ENCODE peak calls at places on chromosome X, in six cellular contexts. Q is GM23248, J is neural progenitor cell, R is mesenchymal stem cell, P is IMR-90, W is K562. H is an unnamed sample.

GRCh38 chrX:26309262-26309661 is 93.3 kb downstream of the MAGEB5 start:
- DNase-seq in J (no peak), W (no peak), R (no peak), P (no peak), Q (no peak), H (no peak)

GRCh38 chrX:31060013-31060412 is 11.8 kb downstream of the FTHL17 start:
- DNase-seq in W (no peak), J (no peak), P (no peak), Q (no peak), R (no peak), H (no peak)

GRCh38 chrX:22196151-22196550 is 76.6 kb upstream of the CBLL2 start:
- DNase-seq in R (no peak), J (no peak), W (no peak), P (no peak), Q (peak; percentile 61), H (no peak)

GRCh38 chrX:118156953-118157608 is 40.5 kb upstream of the KLHL13 start:
- DNase-seq in W (no peak), J (no peak), P (no peak), Q (no peak), R (no peak), H (no peak)

GRCh38 chrX:85493821-85494220 is 114.4 kb upstream of the POF1B start:
- DNase-seq in Q (no peak), W (no peak), J (no peak), P (no peak), R (no peak), H (no peak)

GRCh38 chrX:41127476-41128192 is 42.4 kb downstream of the USP9X start:
- DNase-seq in Q (no peak), J (no peak), W (no peak), P (no peak), R (no peak), H (no peak)

GRCh38 chrX:123713434-123713833 is 19.4 kb downstream of the THOC2 start:
- DNase-seq in W (no peak), R (peak; percentile 1), Q (no peak), J (no peak), P (no peak), H (no peak)

GRCh38 chrX:105150557-105150956 is 69.9 kb downstream of the TEX13A start:
- DNase-seq in J (no peak), W (no peak), P (no peak), Q (no peak), R (peak; percentile 85), H (no peak)

GRCh38 chrX:22699591-22700091 is 300.1 kb upstream of the DDX53 start:
- DNase-seq in J (no peak), P (peak; percentile 90), R (peak; percentile 59), W (no peak), Q (peak; percentile 87), H (no peak)

GRCh38 chrX:20506739-20507138 is 240.0 kb upstream of the RPS6KA3 start:
- DNase-seq in P (peak; percentile 14), Q (peak; percentile 47), J (no peak), W (no peak), R (no peak), H (no peak)

GRCh38 chrX:81338924-81339323 is 137.0 kb downstream of the SH3BGRL start:
- DNase-seq in J (no peak), P (no peak), Q (no peak), W (no peak), R (no peak), H (no peak)

GRCh38 chrX:108270280-108270679 is 167.9 kb downstream of the COL4A6 start:
- DNase-seq in J (no peak), W (no peak), Q (no peak), P (no peak), R (peak; percentile 7), H (no peak)

GRCh38 chrX:19889582-19890342 is 2.4 kb upstream of the SH3KBP1 start:
- DNase-seq in J (peak; percentile 15), Q (peak; percentile 70), W (peak; percentile 47), P (peak; percentile 83), R (peak; percentile 73), H (peak; percentile 58)

GRCh38 chrX:46710927-46711623 is 47.8 kb downstream of the SLC9A7 start:
- DNase-seq in R (no peak), Q (no peak), J (peak; percentile 17), P (no peak), W (no peak), H (no peak)

GRCh38 chrX:54166915-54167314 is 16.1 kb downstream of the FAM120C start:
- DNase-seq in W (no peak), P (no peak), Q (no peak), R (peak; percentile 0), J (no peak), H (no peak)

GRCh38 chrX:46327229-46328081 is 217.8 kb downstream of the ZNF674 start:
- DNase-seq in J (peak; percentile 87), Q (peak; percentile 55), P (no peak), W (no peak), R (peak; percentile 1), H (peak; percentile 95)

GRCh38 chrX:149610511-149610910 is 15.4 kb upstream of the HSFX2 start:
- DNase-seq in J (no peak), W (no peak), R (no peak), P (no peak), Q (no peak), H (peak; percentile 58)

GRCh38 chrX:87409113-87409841 is 108.3 kb upstream of the KLHL4 start:
- DNase-seq in P (peak; percentile 24), R (peak; percentile 85), Q (peak; percentile 3), J (no peak), W (peak; percentile 48), H (no peak)

GRCh38 chrX:114841051-114841450 is 176.4 kb downstream of the IL13RA2 start:
- DNase-seq in R (peak; percentile 0), P (peak; percentile 0), W (no peak), J (no peak), Q (peak; percentile 76), H (no peak)

GRCh38 chrX:130079824-130080406 is 30.4 kb downstream of the ELF4 start:
- DNase-seq in Q (peak; percentile 81), P (peak; percentile 75), W (peak; percentile 62), J (peak; percentile 76), R (peak; percentile 70), H (peak; percentile 78)

GRCh38 chrX:139298437-139298836 is 232.1 kb upstream of the F9 start:
- DNase-seq in Q (no peak), P (no peak), J (no peak), R (no peak), W (no peak), H (no peak)

GRCh38 chrX:135520553-135521404 is at the start of gene INTS6L:
- DNase-seq in Q (peak; percentile 87), J (peak; percentile 91), P (peak; percentile 88), W (peak; percentile 84), R (peak; percentile 94), H (peak; percentile 92)

GRCh38 chrX:5733483-5733882 is 495.2 kb downstream of the NLGN4X start:
- DNase-seq in W (no peak), P (no peak), Q (no peak), J (no peak), R (no peak), H (no peak)

GRCh38 chrX:70444326-70445196 is at the start of gene DLG3:
- DNase-seq in W (peak; percentile 57), Q (peak; percentile 60), P (peak; percentile 51), J (peak; percentile 81), R (peak; percentile 26), H (peak; percentile 86)

GRCh38 chrX:77514177-77514576 is 67.0 kb downstream of the FGF16 start:
- DNase-seq in P (no peak), J (no peak), W (no peak), R (no peak), Q (no peak), H (no peak)

GRCh38 chrX:1355800-1356148 is 19.2 kb downstream of the IL3RA start:
- DNase-seq in R (no peak), J (no peak), W (no peak), Q (no peak), P (no peak), H (peak; percentile 59)

GRCh38 chrX:108123591-108124366 is 32.2 kb downstream of the ATG4A start:
- DNase-seq in R (no peak), J (no peak), P (no peak), W (no peak), Q (no peak), H (no peak)

GRCh38 chrX:55908685-55909212 is 191.2 kb downstream of the RRAGB start:
- DNase-seq in J (peak; percentile 43), Q (peak; percentile 35), P (no peak), W (peak; percentile 3), R (peak; percentile 4), H (peak; percentile 69)

GRCh38 chrX:126557151-126557550 is 4.5 kb upstream of the DCAF12L1 start:
- DNase-seq in W (no peak), P (no peak), J (no peak), R (no peak), Q (no peak), H (no peak)
- H3K9ac ChIP-seq in W (no peak overlapping the region), P (no peak overlapping the region), J (no peak overlapping the region), R (no peak overlapping the region), Q (no peak overlapping the region), H (no peak overlapping the region)

DNA sequence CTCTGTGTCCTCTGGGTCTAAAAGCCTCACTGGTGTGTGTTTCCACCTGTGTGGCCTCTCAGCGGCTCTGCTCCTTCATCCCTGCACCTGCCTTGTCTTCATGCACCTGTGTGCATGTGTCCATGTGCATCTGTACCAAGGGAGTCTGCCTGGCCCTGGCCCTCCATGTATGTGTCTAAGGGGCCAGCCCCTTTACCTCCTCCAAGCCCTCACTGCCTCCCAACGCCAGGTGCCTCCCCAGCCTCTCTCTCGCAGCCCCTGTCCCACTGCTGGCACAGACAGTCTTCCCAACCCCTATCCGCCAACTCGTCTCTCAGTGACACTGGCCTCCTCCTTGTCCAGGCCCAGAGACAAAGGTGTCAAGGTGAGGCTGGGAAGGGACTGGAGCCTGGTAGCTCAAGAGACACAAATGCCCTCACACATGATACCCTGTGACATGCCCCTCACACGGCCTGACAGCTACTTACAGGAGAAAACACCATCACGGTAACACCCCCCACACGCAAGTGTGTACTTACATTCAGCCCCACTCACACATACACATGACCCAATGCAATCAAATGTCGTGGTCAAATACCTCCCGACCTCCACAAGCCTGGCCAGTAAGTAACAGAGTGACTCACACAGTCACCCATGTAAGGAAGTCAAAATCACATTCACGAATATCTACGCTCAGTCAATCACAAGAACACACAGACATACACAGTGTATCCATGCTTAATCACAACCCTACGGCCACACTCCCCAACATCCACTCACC is 11.4 kb downstream of the L1CAM start:
- DNase-seq in W (no peak), R (no peak), P (no peak), Q (no peak), J (no peak), H (no peak)
- H3K27ac ChIP-seq in W (no peak overlapping the region), R (no peak overlapping the region), P (no peak overlapping the region), Q (no peak overlapping the region), J (no peak overlapping the region), H (no peak overlapping the region)

GRCh38 chrX:17656035-17656418 is 81.3 kb upstream of the SCML1 start:
- DNase-seq in R (no peak), P (no peak), J (peak; percentile 36), Q (peak; percentile 17), W (no peak), H (peak; percentile 64)
- H3K9ac ChIP-seq in R (no peak overlapping the region), P (no peak overlapping the region), J (no peak overlapping the region), Q (no peak overlapping the region), W (no peak overlapping the region), H (no peak overlapping the region)

GRCh38 chrX:101482296-101482695 is 3.0 kb upstream of the ARMCX4 start:
- DNase-seq in J (no peak), W (no peak), R (peak; percentile 40), Q (peak; percentile 7), P (peak; percentile 46), H (no peak)

GRCh38 chrX:101488796-101489195 is 3.5 kb downstream of the ARMCX4 start:
- DNase-seq in W (no peak), Q (no peak), J (no peak), R (no peak), P (no peak), H (no peak)

GRCh38 chrX:101483705-101484104 is 1.6 kb upstream of the ARMCX4 start:
- DNase-seq in Q (no peak), R (no peak), J (peak; percentile 54), P (no peak), W (peak; percentile 28), H (peak; percentile 51)

GRCh38 chrX:101485212-101486064 is at the start of gene ARMCX4:
- DNase-seq in J (peak; percentile 82), Q (peak; percentile 76), W (no peak), R (peak; percentile 81), P (peak; percentile 62), H (peak; percentile 88)
- H3K27ac ChIP-seq in J (no peak within 1 kb of the TSS), Q (peak within 1 kb of the TSS; percentile 47), W (no peak within 1 kb of the TSS), R (peak within 1 kb of the TSS; percentile 32), P (peak within 1 kb of the TSS; percentile 25), H (no peak within 1 kb of the TSS)

H was measured in endodermal cell.